ENCODE peak calls at places on chromosome 7, in seven cellular contexts. X is NCI-H1105; K is cardiac muscle cell; Y is SK-N-DZ; M is A172; T is stimulated activated naive CD4-positive, alpha-beta T cell; E is fibroblast of lung. C is an unnamed sample.

GRCh38 chr7:151167197-151167911 is at the start of gene GBX1:
- DNase-seq in X (peak), K (peak), Y (no peak), M (no peak), T (no peak), E (peak), C (peak)

GRCh38 chr7:64888901-64889685 is 14.0 kb upstream of the ZNF273 start:
- DNase-seq in X (no peak), K (peak), Y (no peak), M (no peak), T (peak), E (no peak), C (no peak)

GRCh38 chr7:1856161-1856965 is 186.3 kb downstream of the ELFN1 start:
- DNase-seq in X (no peak), K (no peak), Y (peak), M (no peak), T (no peak), E (no peak), C (no peak)

GRCh38 chr7:45324683-45325237 is 167.2 kb downstream of the RAMP3 start:
- DNase-seq in X (peak), K (peak), Y (no peak), M (no peak), T (no peak), E (peak), C (no peak)

GRCh38 chr7:104584620-104585019 is 256.2 kb downstream of the LHFPL3 start:
- DNase-seq in X (no peak), K (no peak), Y (no peak), M (peak), T (no peak), E (no peak), C (no peak)

GRCh38 chr7:117274951-117275350 is 47.9 kb downstream of the WNT2 start:
- DNase-seq in X (no peak), K (no peak), Y (no peak), M (no peak), T (no peak), E (peak), C (no peak)

GRCh38 chr7:4204530-4205165 is 477.4 kb upstream of the FOXK1 start:
- DNase-seq in X (no peak), K (peak), Y (no peak), M (no peak), T (no peak), E (no peak), C (no peak)

GRCh38 chr7:45922810-45923209 is 1.7 kb upstream of the IGFBP3 start:
- DNase-seq in X (no peak), K (peak), Y (no peak), M (no peak), T (no peak), E (peak), C (no peak)

GRCh38 chr7:138549082-138549481 is 89.0 kb downstream of the TRIM24 start:
- DNase-seq in X (no peak), K (no peak), Y (no peak), M (no peak), T (no peak), E (no peak), C (no peak)

GRCh38 chr7:101390901-101391301 is 28.2 kb downstream of the COL26A1 start:
- DNase-seq in X (no peak), K (peak), Y (peak), M (no peak), T (peak), E (no peak), C (no peak)

GRCh38 chr7:74012842-74013249 is 15.1 kb upstream of the ELN start:
- DNase-seq in X (no peak), K (peak), Y (no peak), M (peak), T (no peak), E (peak), C (no peak)

GRCh38 chr7:38699481-38699880 is 68.3 kb upstream of the AMPH start:
- DNase-seq in X (no peak), K (no peak), Y (no peak), M (peak), T (no peak), E (peak), C (no peak)

GRCh38 chr7:159024280-159024951 is 120.3 kb downstream of the VIPR2 start:
- DNase-seq in X (no peak), K (no peak), Y (no peak), M (no peak), T (no peak), E (no peak), C (no peak)

C was measured in NCI-H2227 treated with DMSO at 0.1 percent for 48 hours.